ENCODE peak calls at places on chromosomes 2 and 18, in ten cellular contexts. P, E, Z, Q, K, S, T, I, J and G are unnamed samples. For H3K27me3, the result is how much of the 10 kb centered on the place peaks cover.

GRCh38 chr2:220949476-220949875 is 622.6 kb downstream of the EPHA4 start:
- DNase-seq in P (no peak), E (no peak), Z (no peak), Q (no peak), K (no peak), S (no peak), T (no peak), I (no peak), J (no peak), G (no peak)

GRCh38 chr2:237181844-237182243 is 96.2 kb downstream of the COPS8 start:
- DNase-seq in P (no peak), E (no peak), Z (no peak), Q (no peak), K (peak), S (no peak), T (no peak), I (no peak), J (no peak), G (no peak)

GRCh38 chr18:60020107-60020925 is 120.5 kb downstream of the PMAIP1 start:
- DNase-seq in P (no peak), E (no peak), Z (no peak), Q (peak), K (no peak), S (no peak), T (no peak), I (no peak), J (no peak), G (no peak)

GRCh38 chr2:120350125-120350524 is 4.2 kb downstream of the INHBB start:
- DNase-seq in P (no peak), E (no peak), Z (no peak), Q (no peak), K (no peak), S (no peak), T (no peak), I (no peak), J (no peak), G (no peak)

GRCh38 chr2:236865052-236865451 is 220.6 kb upstream of the COPS8 start:
- DNase-seq in P (no peak), E (no peak), Z (no peak), Q (no peak), K (no peak), S (no peak), T (no peak), I (no peak), J (no peak), G (no peak)

GRCh38 chr2:235713244-235713643 is 219.4 kb downstream of the AGAP1 start:
- DNase-seq in P (no peak), E (no peak), Z (no peak), Q (peak), K (no peak), S (no peak), T (no peak), I (no peak), J (no peak), G (no peak)

GRCh38 chr2:172234716-172235661 is 132.3 kb upstream of the DLX2 start:
- DNase-seq in P (peak), E (no peak), Z (no peak), Q (peak), K (no peak), S (peak), T (no peak), I (peak), J (peak), G (peak)

GRCh38 chr2:149906871-149907270 is 319.3 kb upstream of the MMADHC start:
- DNase-seq in P (no peak), E (no peak), Z (no peak), Q (peak), K (no peak), S (no peak), T (no peak), I (no peak), J (no peak), G (no peak)

GRCh38 chr18:28045176-28045810 is 131.6 kb downstream of the CDH2 start:
- DNase-seq in P (no peak), E (no peak), Z (no peak), Q (no peak), K (peak), S (no peak), T (no peak), I (no peak), J (no peak), G (no peak)

GRCh38 chr2:139353874-139354273 is 573.7 kb upstream of the NXPH2 start:
- DNase-seq in P (no peak), E (no peak), Z (no peak), Q (no peak), K (no peak), S (no peak), T (no peak), I (no peak), J (no peak), G (no peak)

GRCh38 chr18:26546875-26547301 is 1.5 kb downstream of the KCTD1 start:
- DNase-seq in P (no peak), E (peak), Z (no peak), Q (peak), K (no peak), S (no peak), T (no peak), I (no peak), J (no peak), G (no peak)

GRCh38 chr2:70903641-70904340 is 31.9 kb upstream of the ATP6V1B1 start:
- DNase-seq in P (no peak), E (no peak), Z (no peak), Q (peak), K (no peak), S (no peak), T (no peak), I (no peak), J (no peak), G (no peak)

GRCh38 chr2:70903171-70903570 is 32.5 kb upstream of the ATP6V1B1 start:
- DNase-seq in P (no peak), E (no peak), Z (no peak), Q (no peak), K (no peak), S (no peak), T (no peak), I (no peak), J (no peak), G (no peak)

GRCh38 chr2:70902067-70902442 is 33.6 kb upstream of the ATP6V1B1 start:
- DNase-seq in P (no peak), E (no peak), Z (no peak), Q (no peak), K (no peak), S (no peak), T (no peak), I (no peak), J (no peak), G (no peak)

GRCh38 chr2:70901235-70902066 is 34.2 kb upstream of the ATP6V1B1 start:
- DNase-seq in P (no peak), E (no peak), Z (no peak), Q (peak), K (no peak), S (no peak), T (no peak), I (no peak), J (no peak), G (peak)

DNA sequence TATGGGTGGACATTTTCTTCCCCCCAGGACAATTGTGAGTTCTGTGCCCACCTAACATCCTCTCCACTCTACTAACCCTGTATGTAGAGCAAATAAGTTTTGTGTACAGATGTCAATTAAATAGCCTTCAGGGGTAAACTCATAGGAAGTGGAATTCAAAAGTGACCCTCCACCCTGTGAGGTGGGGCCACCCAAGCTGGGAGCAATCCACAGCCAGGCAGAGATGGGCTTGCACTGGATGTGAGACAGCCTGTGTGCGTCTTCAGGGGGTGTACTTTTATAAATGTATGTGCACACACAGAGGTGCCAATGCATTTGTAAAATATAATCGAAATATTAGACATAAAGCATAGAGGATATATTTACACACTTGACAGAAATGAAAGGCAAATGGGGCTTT is 33.1 kb upstream of the ATP6V1B1 start:
- DNase-seq in P (no peak), E (no peak), Z (no peak), Q (no peak), K (no peak), S (no peak), T (no peak), I (no peak), J (no peak), G (no peak)
- H3K27me3 ChIP-seq in P (half or more), E (under half), Z (half or more), Q (half or more), K (under half), S (under half), T (half or more), I (half or more), J (half or more), G (under half)

GRCh38 chr2:176083796-176084261 is at the start of gene EVX2:
- DNase-seq in P (no peak), E (no peak), Z (no peak), Q (no peak), K (no peak), S (no peak), T (no peak), I (no peak), J (no peak), G (no peak)

GRCh38 chr2:176081451-176081992 is 2.2 kb downstream of the EVX2 start:
- DNase-seq in P (no peak), E (no peak), Z (no peak), Q (no peak), K (no peak), S (no peak), T (no peak), I (no peak), J (no peak), G (no peak)

GRCh38 chr2:176081993-176082884 is 1.5 kb downstream of the EVX2 start:
- DNase-seq in P (no peak), E (no peak), Z (no peak), Q (peak), K (no peak), S (no peak), T (no peak), I (no peak), J (no peak), G (no peak)

GRCh38 chr2:176084629-176085119 is 912 bp upstream of the EVX2 start:
- DNase-seq in P (no peak), E (no peak), Z (no peak), Q (no peak), K (no peak), S (no peak), T (no peak), I (no peak), J (no peak), G (no peak)

GRCh38 chr2:176082885-176083731 is 654 bp downstream of the EVX2 start:
- DNase-seq in P (no peak), E (no peak), Z (no peak), Q (peak), K (no peak), S (no peak), T (no peak), I (no peak), J (no peak), G (no peak)
- H3K27me3 ChIP-seq in P (half or more), E (half or more), Z (half or more), Q (half or more), K (half or more), S (under half), T (half or more), I (half or more), J (half or more), G (half or more)

GRCh38 chr2:167294775-167295140 is 406.5 kb downstream of the XIRP2 start:
- DNase-seq in P (no peak), E (no peak), Z (no peak), Q (no peak), K (peak), S (no peak), T (no peak), I (no peak), J (no peak), G (no peak)
- H3K27me3 ChIP-seq in P (under half), E (under half), Z (half or more), Q (under half), K (under half), S (under half), T (under half), I (half or more), J (under half), G (half or more)

GRCh38 chr2:111196435-111196834 is 75.7 kb downstream of the BCL2L11 start:
- DNase-seq in P (no peak), E (no peak), Z (no peak), Q (no peak), K (peak), S (no peak), T (no peak), I (no peak), J (no peak), G (no peak)

GRCh38 chr2:111199840-111200239 is 79.1 kb downstream of the BCL2L11 start:
- DNase-seq in P (no peak), E (no peak), Z (no peak), Q (no peak), K (no peak), S (no peak), T (no peak), I (no peak), J (no peak), G (no peak)

GRCh38 chr2:111200333-111200879 is 79.7 kb downstream of the BCL2L11 start:
- DNase-seq in P (no peak), E (no peak), Z (no peak), Q (peak), K (no peak), S (no peak), T (no peak), I (no peak), J (no peak), G (no peak)

GRCh38 chr2:111201214-111201613 is 80.5 kb downstream of the BCL2L11 start:
- DNase-seq in P (no peak), E (no peak), Z (no peak), Q (no peak), K (no peak), S (no peak), T (no peak), I (no peak), J (no peak), G (no peak)

GRCh38 chr2:111198701-111199100 is 78.0 kb downstream of the BCL2L11 start:
- DNase-seq in P (no peak), E (no peak), Z (no peak), Q (no peak), K (no peak), S (no peak), T (no peak), I (no peak), J (no peak), G (no peak)
- H3K27me3 ChIP-seq in P (under half), E (under half), Z (under half), Q (under half), K (under half), S (under half), T (under half), I (under half), J (under half), G (under half)

GRCh38 chr18:79802298-79802697 is 4.6 kb downstream of the KCNG2 start:
- DNase-seq in P (no peak), E (no peak), Z (no peak), Q (no peak), K (no peak), S (no peak), T (peak), I (no peak), J (no peak), G (no peak)
- H3K27me3 ChIP-seq in P (under half), E (under half), Z (half or more), Q (under half), K (under half), S (under half), T (under half), I (under half), J (under half), G (under half)